ENCODE peak calls at places on chromosomes 2 and 18, in four cellular contexts. One of them, this sample, is unnamed.

GRCh38 chr18:11994708-11995444 is 13.6 kb downstream of the IMPA2 start:
- DNase-seq in GM12878: no peak
- DNase-seq in H1: no peak
- DNase-seq in HepG2: peak
- DNase-seq in this sample: no peak

GRCh38 chr18:55953326-55953725 is 365.3 kb upstream of the TCF4 start:
- DNase-seq in GM12878: no peak
- DNase-seq in H1: no peak
- DNase-seq in HepG2: no peak
- DNase-seq in this sample: no peak

GRCh38 chr18:63564021-63564420 is 21.9 kb downstream of the SERPINB12 start:
- DNase-seq in GM12878: no peak
- DNase-seq in H1: no peak
- DNase-seq in HepG2: no peak
- DNase-seq in this sample: no peak

GRCh38 chr2:124810132-124810531 is 785.0 kb downstream of the CNTNAP5 start:
- DNase-seq in GM12878: no peak
- DNase-seq in H1: peak
- DNase-seq in HepG2: peak
- DNase-seq in this sample: no peak

GRCh38 chr2:60413069-60413818 is 140.2 kb downstream of the BCL11A start:
- DNase-seq in GM12878: no peak
- DNase-seq in H1: no peak
- DNase-seq in HepG2: no peak
- DNase-seq in this sample: no peak

GRCh38 chr18:49020621-49021021 is 69.9 kb upstream of the SMAD7 start:
- DNase-seq in GM12878: no peak
- DNase-seq in H1: no peak
- DNase-seq in HepG2: no peak
- DNase-seq in this sample: no peak

GRCh38 chr2:182980115-182980514 is 58.1 kb downstream of the NCKAP1 start:
- DNase-seq in GM12878: no peak
- DNase-seq in H1: no peak
- DNase-seq in HepG2: peak
- DNase-seq in this sample: peak

GRCh38 chr18:47893047-47893446 is 37.4 kb downstream of the SMAD2 start:
- DNase-seq in GM12878: no peak
- DNase-seq in H1: no peak
- DNase-seq in HepG2: no peak
- DNase-seq in this sample: no peak

GRCh38 chr2:75614062-75614710 is 32.4 kb upstream of the MRPL19 start:
- DNase-seq in GM12878: no peak
- DNase-seq in H1: no peak
- DNase-seq in HepG2: no peak
- DNase-seq in this sample: no peak

GRCh38 chr2:65228249-65228750 is 669 bp downstream of the ACTR2 start:
- DNase-seq in GM12878: peak
- DNase-seq in H1: no peak
- DNase-seq in HepG2: peak
- DNase-seq in this sample: no peak

GRCh38 chr18:159037-159652 is 788 bp downstream of the USP14 start:
- DNase-seq in GM12878: no peak
- DNase-seq in H1: no peak
- DNase-seq in HepG2: peak
- DNase-seq in this sample: peak

GRCh38 chr2:226643550-226644275 is 155.9 kb downstream of the IRS1 start:
- DNase-seq in GM12878: no peak
- DNase-seq in H1: no peak
- DNase-seq in HepG2: no peak
- DNase-seq in this sample: no peak

GRCh38 chr2:75729861-75730260 is 19.1 kb upstream of the GCFC2 start:
- DNase-seq in GM12878: no peak
- DNase-seq in H1: no peak
- DNase-seq in HepG2: peak
- DNase-seq in this sample: no peak

GRCh38 chr2:160200921-160201320 is 849 bp upstream of the ITGB6 start:
- DNase-seq in GM12878: no peak
- DNase-seq in H1: no peak
- DNase-seq in HepG2: no peak
- DNase-seq in this sample: no peak

GRCh38 chr18:55096261-55097026 is 137.2 kb upstream of the CCDC68 start:
- DNase-seq in GM12878: no peak
- DNase-seq in H1: no peak
- DNase-seq in HepG2: peak
- DNase-seq in this sample: peak

GRCh38 chr2:72137498-72138010 is 10.1 kb downstream of the CYP26B1 start:
- DNase-seq in GM12878: no peak
- DNase-seq in H1: no peak
- DNase-seq in HepG2: peak
- DNase-seq in this sample: peak

GRCh38 chr2:58594175-58594574 is 353.1 kb upstream of the FANCL start:
- DNase-seq in GM12878: no peak
- DNase-seq in H1: no peak
- DNase-seq in HepG2: peak
- DNase-seq in this sample: no peak

GRCh38 chr18:63197246-63197791 is 122.2 kb downstream of the BCL2 start:
- DNase-seq in GM12878: no peak
- DNase-seq in H1: no peak
- DNase-seq in HepG2: no peak
- DNase-seq in this sample: no peak

GRCh38 chr2:71379086-71379485 is 47.5 kb downstream of the ZNF638 start:
- DNase-seq in GM12878: no peak
- DNase-seq in H1: no peak
- DNase-seq in HepG2: no peak
- DNase-seq in this sample: no peak

GRCh38 chr2:164260506-164260905 is 360.8 kb downstream of the GRB14 start:
- DNase-seq in GM12878: no peak
- DNase-seq in H1: no peak
- DNase-seq in HepG2: no peak
- DNase-seq in this sample: no peak

GRCh38 chr2:217610411-217610814 is 392.4 kb downstream of the TNS1 start:
- DNase-seq in GM12878: peak
- DNase-seq in H1: no peak
- DNase-seq in HepG2: no peak
- DNase-seq in this sample: peak

GRCh38 chr2:218892693-218893348 is 12.2 kb downstream of the WNT10A start:
- DNase-seq in GM12878: peak
- DNase-seq in H1: no peak
- DNase-seq in HepG2: peak
- DNase-seq in this sample: peak

GRCh38 chr2:216051350-216051749 is 30.3 kb downstream of the PECR start:
- DNase-seq in GM12878: no peak
- DNase-seq in H1: no peak
- DNase-seq in HepG2: no peak
- DNase-seq in this sample: no peak

GRCh38 chr18:41126541-41127235 is 828.3 kb upstream of the PIK3C3 start:
- DNase-seq in GM12878: no peak
- DNase-seq in H1: no peak
- DNase-seq in HepG2: no peak
- DNase-seq in this sample: no peak
- TF ChIP-seq JUND in GM12878: no peak
- TF ChIP-seq JUND in H1: no peak
- TF ChIP-seq JUND in HepG2: no peak
- TF ChIP-seq JUND in this sample: no peak

GRCh38 chr2:61926921-61927477 is 21.5 kb downstream of the COMMD1 start:
- DNase-seq in GM12878: no peak
- DNase-seq in H1: no peak
- DNase-seq in HepG2: no peak
- DNase-seq in this sample: no peak

GRCh38 chr2:61924895-61925663 is 19.6 kb downstream of the COMMD1 start:
- DNase-seq in GM12878: no peak
- DNase-seq in H1: no peak
- DNase-seq in HepG2: no peak
- DNase-seq in this sample: no peak

GRCh38 chr2:61928816-61929471 is 23.5 kb downstream of the COMMD1 start:
- DNase-seq in GM12878: no peak
- DNase-seq in H1: no peak
- DNase-seq in HepG2: peak
- DNase-seq in this sample: no peak
- TF ChIP-seq JUND in GM12878: no peak
- TF ChIP-seq JUND in H1: no peak
- TF ChIP-seq JUND in HepG2: no peak
- TF ChIP-seq JUND in this sample: no peak

DNA sequence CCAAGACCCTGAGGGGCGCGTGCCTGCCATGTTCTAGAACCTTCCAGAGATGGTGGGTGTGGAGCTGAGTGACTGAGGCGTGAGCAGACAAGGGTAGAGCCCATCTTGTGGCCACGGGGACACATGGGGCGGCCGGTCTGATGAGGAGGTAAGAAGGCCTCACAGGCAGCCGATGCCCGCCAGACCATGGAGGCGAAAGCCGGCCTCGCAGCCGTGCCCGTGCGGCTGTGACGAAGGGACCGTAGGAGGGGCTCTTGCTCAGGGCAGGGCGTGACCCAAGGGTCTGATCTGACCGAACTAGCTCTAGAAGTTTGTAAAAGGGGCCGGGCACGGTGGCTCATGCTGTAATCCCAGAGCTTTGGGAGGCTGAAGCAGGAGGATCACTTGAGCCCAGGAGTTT is 19.6 kb downstream of the D2HGDH start:
- DNase-seq in GM12878: no peak
- DNase-seq in H1: no peak
- DNase-seq in HepG2: no peak
- DNase-seq in this sample: no peak
- TF ChIP-seq JUND in GM12878: no peak
- TF ChIP-seq JUND in H1: no peak
- TF ChIP-seq JUND in HepG2: no peak
- TF ChIP-seq JUND in this sample: no peak

DNA sequence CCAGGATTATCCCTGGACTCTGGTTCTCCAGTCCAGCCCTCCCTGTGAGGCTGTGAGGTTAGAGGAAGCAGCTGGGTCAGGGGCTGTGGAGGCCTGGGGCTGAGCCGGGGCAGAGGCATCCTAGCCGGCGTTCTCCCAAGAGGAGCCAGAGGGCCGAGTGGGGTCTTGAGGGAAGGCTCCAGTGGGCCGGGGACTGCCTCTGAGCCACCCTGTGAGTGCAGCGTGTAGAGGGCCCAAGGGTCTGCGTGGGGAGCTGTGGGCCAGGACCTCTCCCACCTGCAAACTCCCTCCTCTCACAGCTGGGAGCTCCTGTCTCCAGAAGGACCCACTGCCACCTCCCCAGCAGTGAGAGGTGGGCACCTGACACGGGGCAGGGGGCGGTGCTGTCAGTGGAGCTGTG is 41.0 kb downstream of the GLI2 start:
- DNase-seq in GM12878: no peak
- DNase-seq in H1: no peak
- DNase-seq in HepG2: no peak
- DNase-seq in this sample: no peak
- TF ChIP-seq JUND in GM12878: no peak
- TF ChIP-seq JUND in H1: no peak
- TF ChIP-seq JUND in HepG2: no peak
- TF ChIP-seq JUND in this sample: no peak

GRCh38 chr2:12726271-12726670 is 9.5 kb downstream of the TRIB2 start:
- DNase-seq in GM12878: no peak
- DNase-seq in H1: no peak
- DNase-seq in HepG2: no peak
- DNase-seq in this sample: no peak
- TF ChIP-seq JUND in GM12878: no peak
- TF ChIP-seq JUND in H1: no peak
- TF ChIP-seq JUND in HepG2: no peak
- TF ChIP-seq JUND in this sample: no peak

DNA sequence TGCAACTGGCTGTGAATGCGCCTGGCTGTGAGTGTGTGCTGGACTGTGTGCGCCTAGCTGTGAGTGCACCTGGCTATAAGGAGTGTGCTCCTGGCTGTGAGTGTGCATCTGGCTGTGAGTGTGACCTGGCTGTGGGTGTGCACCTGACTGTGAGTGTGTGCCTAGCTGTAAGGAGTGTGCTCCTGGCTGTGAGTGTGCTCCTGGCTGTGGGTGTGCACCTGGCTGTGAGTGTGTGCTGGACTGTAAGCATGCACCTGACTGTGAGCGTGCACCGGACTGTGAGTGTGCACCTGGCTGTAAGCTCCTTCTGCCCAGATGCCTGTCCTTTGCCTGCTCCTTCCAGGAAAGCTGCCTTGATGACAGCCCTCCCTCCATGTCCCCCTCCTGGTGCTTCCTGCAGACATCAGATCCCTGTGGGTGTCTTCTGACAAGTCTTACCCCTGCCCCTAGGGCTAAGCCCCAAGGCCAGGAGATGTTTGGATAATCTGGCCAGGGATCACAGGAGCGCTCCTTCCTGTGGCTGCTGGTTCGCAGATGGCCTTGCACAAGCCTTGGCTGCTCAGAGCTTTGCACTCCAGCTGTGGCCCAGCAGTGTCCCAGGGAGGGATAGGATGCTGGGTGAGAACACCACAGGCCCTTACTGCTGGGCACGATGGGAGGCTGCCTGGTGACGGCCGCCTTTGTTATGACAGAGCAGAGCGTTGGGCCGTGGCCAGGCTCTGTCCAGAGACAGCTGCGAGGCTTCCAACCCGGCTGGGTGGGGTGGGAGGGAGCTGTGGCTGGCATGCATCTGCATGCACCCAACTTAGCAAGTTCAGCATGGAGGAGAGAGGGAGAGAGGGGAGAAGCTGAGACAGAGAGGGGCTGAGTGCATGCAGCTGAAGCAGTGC is 89.9 kb downstream of the GLI2 start:
- DNase-seq in GM12878: no peak
- DNase-seq in H1: no peak
- DNase-seq in HepG2: no peak
- DNase-seq in this sample: no peak
- TF ChIP-seq JUND in GM12878: no peak
- TF ChIP-seq JUND in H1: no peak
- TF ChIP-seq JUND in HepG2: no peak
- TF ChIP-seq JUND in this sample: no peak

GRCh38 chr2:95234286-95234785 is 27.0 kb downstream of the ZNF892 start:
- DNase-seq in GM12878: no peak
- DNase-seq in H1: no peak
- DNase-seq in HepG2: no peak
- DNase-seq in this sample: no peak

GRCh38 chr2:95234806-95235205 is 27.5 kb downstream of the ZNF892 start:
- DNase-seq in GM12878: no peak
- DNase-seq in H1: no peak
- DNase-seq in HepG2: no peak
- DNase-seq in this sample: no peak

GRCh38 chr2:95232232-95232631 is 24.9 kb downstream of the ZNF892 start:
- DNase-seq in GM12878: no peak
- DNase-seq in H1: no peak
- DNase-seq in HepG2: no peak
- DNase-seq in this sample: peak

DNA sequence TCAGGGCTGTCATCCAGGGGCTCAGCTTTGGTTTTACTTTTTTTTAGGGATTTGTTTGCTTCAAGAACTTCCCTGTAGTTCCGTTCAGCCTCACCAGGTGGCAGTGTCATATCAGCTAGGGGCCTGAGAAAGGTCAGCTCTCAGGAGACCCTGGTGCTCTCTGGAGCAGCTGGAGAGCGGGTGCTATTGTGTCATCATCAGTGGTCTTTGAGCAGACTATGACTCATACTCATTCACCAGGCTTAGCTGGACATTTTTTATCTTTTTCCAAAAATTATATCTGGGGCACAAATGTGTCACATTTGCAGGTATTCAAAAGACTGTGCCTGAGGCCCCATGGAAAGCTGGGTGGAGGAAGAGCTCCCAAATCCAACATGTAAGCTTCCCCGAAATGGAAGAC is 24.4 kb downstream of the ZNF892 start:
- DNase-seq in GM12878: no peak
- DNase-seq in H1: peak
- DNase-seq in HepG2: peak
- DNase-seq in this sample: peak
- TF ChIP-seq JUND in GM12878: no peak
- TF ChIP-seq JUND in H1: no peak
- TF ChIP-seq JUND in HepG2: peak
- TF ChIP-seq JUND in this sample: no peak

This sample was measured in T47D.